ENCODE peak calls at places on chromosomes 16 and 17, in seven cellular contexts. Y, N, E, U, V, M and K are unnamed samples.

GRCh38 chr17:52035336-52035915 is 123.1 kb downstream of the CA10 start:
- DNase-seq in Y (no peak), N (no peak), E (no peak), U (no peak), V (no peak), M (no peak), K (no peak)

GRCh38 chr16:29014561-29015029 is 29.7 kb downstream of the LAT start:
- DNase-seq in Y (no peak), N (no peak), E (peak), U (no peak), V (no peak), M (no peak), K (no peak)

GRCh38 chr17:22507823-22508222 is 815.5 kb downstream of the KCNJ18 start:
- DNase-seq in Y (no peak), N (no peak), E (no peak), U (no peak), V (no peak), M (no peak), K (no peak)

GRCh38 chr17:36590082-36590481 is 1.6 kb upstream of the DHRS11 start:
- DNase-seq in Y (peak), N (no peak), E (peak), U (no peak), V (no peak), M (no peak), K (no peak)

GRCh38 chr16:52925143-52925542 is 127.6 kb downstream of the CHD9NB start:
- DNase-seq in Y (no peak), N (no peak), E (peak), U (no peak), V (no peak), M (no peak), K (no peak)

GRCh38 chr16:88078111-88078775 is 127.0 kb downstream of the BANP start:
- DNase-seq in Y (no peak), N (no peak), E (no peak), U (no peak), V (no peak), M (no peak), K (no peak)

GRCh38 chr17:2195729-2196128 is 107.9 kb downstream of the SMG6 start:
- DNase-seq in Y (no peak), N (no peak), E (peak), U (peak), V (no peak), M (no peak), K (no peak)

GRCh38 chr17:44807817-44808155 is 22.3 kb downstream of the GJC1 start:
- DNase-seq in Y (no peak), N (no peak), E (peak), U (no peak), V (no peak), M (no peak), K (no peak)

GRCh38 chr16:30904114-30904780 is 7.8 kb downstream of the CTF1 start:
- DNase-seq in Y (no peak), N (no peak), E (no peak), U (no peak), V (no peak), M (no peak), K (no peak)

GRCh38 chr17:50266384-50267073 is 7.7 kb upstream of the TMEM92 start:
- DNase-seq in Y (peak), N (no peak), E (no peak), U (peak), V (no peak), M (peak), K (no peak)

GRCh38 chr17:1839516-1839915 is 9.7 kb downstream of the RPA1 start:
- DNase-seq in Y (no peak), N (no peak), E (no peak), U (no peak), V (no peak), M (no peak), K (no peak)

GRCh38 chr16:16120382-16121184 is 102.7 kb downstream of the ABCC6 start:
- DNase-seq in Y (peak), N (no peak), E (no peak), U (no peak), V (no peak), M (no peak), K (no peak)

GRCh38 chr16:87160752-87161337 is 156.3 kb downstream of the C16orf95 start:
- DNase-seq in Y (no peak), N (no peak), E (no peak), U (peak), V (no peak), M (no peak), K (no peak)

GRCh38 chr17:42872251-42872965 is 21.4 kb downstream of the AOC3 start:
- DNase-seq in Y (no peak), N (no peak), E (no peak), U (no peak), V (no peak), M (no peak), K (no peak)

GRCh38 chr17:491086-492014 is 138.7 kb upstream of the RPH3AL start:
- DNase-seq in Y (peak), N (peak), E (peak), U (peak), V (peak), M (peak), K (peak)

GRCh38 chr17:57552114-57552601 is 192.9 kb downstream of the CCDC182 start:
- DNase-seq in Y (peak), N (no peak), E (peak), U (peak), V (no peak), M (no peak), K (peak)

GRCh38 chr16:528111-529011 is 849 bp downstream of the CAPN15 start:
- DNase-seq in Y (peak), N (no peak), E (peak), U (peak), V (no peak), M (peak), K (peak)

GRCh38 chr17:30824002-30824355 is 513 bp downstream of the CRLF3 start:
- DNase-seq in Y (no peak), N (no peak), E (peak), U (peak), V (no peak), M (peak), K (peak)

GRCh38 chr17:1067282-1067956 is 70.5 kb downstream of the TIMM22 start:
- DNase-seq in Y (peak), N (no peak), E (no peak), U (peak), V (no peak), M (no peak), K (no peak)

GRCh38 chr16:3915438-3916250 is 35.1 kb upstream of the CREBBP start:
- DNase-seq in Y (no peak), N (no peak), E (no peak), U (no peak), V (no peak), M (no peak), K (no peak)

GRCh38 chr16:28182183-28182582 is 29.6 kb downstream of the XPO6 start:
- DNase-seq in Y (no peak), N (no peak), E (peak), U (peak), V (no peak), M (no peak), K (no peak)

GRCh38 chr16:10992797-10993196 is 48.4 kb downstream of the CLEC16A start:
- DNase-seq in Y (peak), N (no peak), E (no peak), U (peak), V (no peak), M (no peak), K (no peak)

GRCh38 chr16:27843800-27844199 is 219.7 kb downstream of the GSG1L start:
- DNase-seq in Y (no peak), N (no peak), E (no peak), U (no peak), V (no peak), M (no peak), K (no peak)

GRCh38 chr17:72978593-72979218 is 113.8 kb downstream of the SLC39A11 start:
- DNase-seq in Y (no peak), N (no peak), E (no peak), U (no peak), V (no peak), M (no peak), K (no peak)

GRCh38 chr17:50835563-50836231 is at the start of gene WFIKKN2:
- DNase-seq in Y (no peak), N (no peak), E (no peak), U (no peak), V (no peak), M (no peak), K (no peak)

GRCh38 chr17:37187262-37187661 is 188.5 kb upstream of the C17orf78 start:
- DNase-seq in Y (peak), N (no peak), E (no peak), U (no peak), V (no peak), M (no peak), K (no peak)

GRCh38 chr16:68776821-68777485 is 39.9 kb downstream of the CDH1 start:
- DNase-seq in Y (no peak), N (no peak), E (peak), U (peak), V (no peak), M (no peak), K (no peak)

GRCh38 chr16:1466968-1467521 is 7.8 kb downstream of the CLCN7 start:
- DNase-seq in Y (no peak), N (no peak), E (no peak), U (no peak), V (no peak), M (no peak), K (no peak)

GRCh38 chr17:66939461-66940114 is 24.9 kb upstream of the CACNG4 start:
- DNase-seq in Y (no peak), N (no peak), E (no peak), U (no peak), V (no peak), M (no peak), K (no peak)

GRCh38 chr17:35241520-35241919 is 1.4 kb upstream of the SLFN5 start:
- DNase-seq in Y (no peak), N (peak), E (no peak), U (no peak), V (no peak), M (peak), K (no peak)

GRCh38 chr16:90057738-90058173 is 19.4 kb downstream of the PRDM7 start:
- DNase-seq in Y (peak), N (no peak), E (peak), U (peak), V (no peak), M (no peak), K (no peak)

GRCh38 chr17:29242051-29242450 is 4.6 kb upstream of the CRYBA1 start:
- DNase-seq in Y (no peak), N (no peak), E (no peak), U (no peak), V (no peak), M (no peak), K (no peak)
- TF ChIP-seq CTCF in Y (no peak), N (no peak), E (no peak), U (no peak), V (no peak), M (no peak), K (no peak)

GRCh38 chr17:8859029-8859803 is 8.3 kb downstream of the PIK3R6 start:
- DNase-seq in Y (no peak), N (no peak), E (peak), U (peak), V (no peak), M (no peak), K (no peak)
- TF ChIP-seq CTCF in Y (peak), N (no peak), E (peak), U (no peak), V (no peak), M (no peak), K (no peak)

GRCh38 chr17:76145231-76146052 is 4.4 kb upstream of the FOXJ1 start:
- DNase-seq in Y (no peak), N (no peak), E (peak), U (peak), V (no peak), M (no peak), K (no peak)

GRCh38 chr17:76148015-76148326 is 6.9 kb upstream of the FOXJ1 start:
- DNase-seq in Y (no peak), N (no peak), E (no peak), U (no peak), V (no peak), M (no peak), K (no peak)

GRCh38 chr17:76146053-76146875 is 5.2 kb upstream of the FOXJ1 start:
- DNase-seq in Y (no peak), N (no peak), E (no peak), U (no peak), V (no peak), M (no peak), K (no peak)

GRCh38 chr17:76149214-76149613 is 8.2 kb upstream of the FOXJ1 start:
- DNase-seq in Y (no peak), N (no peak), E (no peak), U (no peak), V (no peak), M (no peak), K (no peak)

GRCh38 chr17:76147211-76148014 is 6.4 kb upstream of the FOXJ1 start:
- DNase-seq in Y (peak), N (no peak), E (no peak), U (peak), V (no peak), M (no peak), K (no peak)
- TF ChIP-seq CTCF in Y (peak), N (no peak), E (peak), U (peak), V (peak), M (no peak), K (peak)

GRCh38 chr17:38507436-38507835 is 79.2 kb downstream of the ARHGAP23 start:
- DNase-seq in Y (peak), N (no peak), E (no peak), U (no peak), V (no peak), M (no peak), K (no peak)
- TF ChIP-seq CTCF in Y (no peak), N (no peak), E (no peak), U (no peak), V (no peak), M (no peak), K (no peak)